ENCODE peak calls at places on chromosomes 1 and 21, in six cellular contexts. One of them, this sample, is unnamed.

GRCh38 chr1:159188375-159188788 is 16.3 kb upstream of the ACKR1 start:
- DNase-seq in KBM-7: no peak
- DNase-seq in ELR: peak
- DNase-seq in hepatocyte: peak
- DNase-seq in Right ventricle myocardium superior: peak
- DNase-seq in foreskin fibroblast: peak
- DNase-seq in this sample: peak

GRCh38 chr1:85894651-85895050 is 186.4 kb upstream of the ZNHIT6 start:
- DNase-seq in KBM-7: peak
- DNase-seq in Right ventricle myocardium superior: peak
- DNase-seq in foreskin fibroblast: peak
- DNase-seq in hepatocyte: peak
- DNase-seq in ELR: peak
- DNase-seq in this sample: peak

GRCh38 chr1:78279051-78279450 is 211.7 kb upstream of the PTGFR start:
- DNase-seq in hepatocyte: no peak
- DNase-seq in Right ventricle myocardium superior: no peak
- DNase-seq in ELR: peak
- DNase-seq in foreskin fibroblast: peak
- DNase-seq in KBM-7: no peak
- DNase-seq in this sample: no peak

GRCh38 chr1:15952317-15953258 is 23.3 kb downstream of the ZBTB17 start:
- DNase-seq in ELR: peak
- DNase-seq in KBM-7: peak
- DNase-seq in foreskin fibroblast: peak
- DNase-seq in hepatocyte: peak
- DNase-seq in Right ventricle myocardium superior: no peak
- DNase-seq in this sample: no peak

GRCh38 chr1:223729906-223730305 is 17.6 kb downstream of the CAPN2 start:
- DNase-seq in Right ventricle myocardium superior: no peak
- DNase-seq in foreskin fibroblast: no peak
- DNase-seq in ELR: no peak
- DNase-seq in hepatocyte: no peak
- DNase-seq in KBM-7: no peak
- DNase-seq in this sample: no peak

GRCh38 chr1:3735683-3736070 is 16.6 kb upstream of the CCDC27 start:
- DNase-seq in Right ventricle myocardium superior: no peak
- DNase-seq in hepatocyte: no peak
- DNase-seq in ELR: no peak
- DNase-seq in foreskin fibroblast: no peak
- DNase-seq in KBM-7: no peak
- DNase-seq in this sample: no peak

GRCh38 chr1:229271448-229272120 is 673 bp downstream of the RAB4A start:
- DNase-seq in hepatocyte: peak
- DNase-seq in foreskin fibroblast: peak
- DNase-seq in Right ventricle myocardium superior: no peak
- DNase-seq in KBM-7: peak
- DNase-seq in ELR: peak
- DNase-seq in this sample: peak

GRCh38 chr1:111468717-111469100 is 5.1 kb upstream of the C1orf162 start:
- DNase-seq in foreskin fibroblast: no peak
- DNase-seq in ELR: no peak
- DNase-seq in KBM-7: no peak
- DNase-seq in Right ventricle myocardium superior: no peak
- DNase-seq in hepatocyte: no peak
- DNase-seq in this sample: no peak

GRCh38 chr1:2430592-2430973 is 18.2 kb upstream of the PEX10 start:
- DNase-seq in Right ventricle myocardium superior: no peak
- DNase-seq in ELR: no peak
- DNase-seq in hepatocyte: no peak
- DNase-seq in foreskin fibroblast: no peak
- DNase-seq in KBM-7: no peak
- DNase-seq in this sample: no peak

GRCh38 chr1:157176591-157177121 is 38.5 kb upstream of the ETV3 start:
- DNase-seq in foreskin fibroblast: no peak
- DNase-seq in Right ventricle myocardium superior: no peak
- DNase-seq in KBM-7: peak
- DNase-seq in ELR: no peak
- DNase-seq in hepatocyte: no peak
- DNase-seq in this sample: no peak

GRCh38 chr1:15245593-15246325 is 1.3 kb upstream of the FHAD1 start:
- DNase-seq in foreskin fibroblast: peak
- DNase-seq in KBM-7: peak
- DNase-seq in ELR: peak
- DNase-seq in hepatocyte: peak
- DNase-seq in Right ventricle myocardium superior: no peak
- DNase-seq in this sample: no peak

GRCh38 chr1:99645199-99645598 is 714 bp upstream of the PALMD start:
- DNase-seq in foreskin fibroblast: peak
- DNase-seq in hepatocyte: peak
- DNase-seq in KBM-7: no peak
- DNase-seq in Right ventricle myocardium superior: peak
- DNase-seq in ELR: peak
- DNase-seq in this sample: no peak

GRCh38 chr21:17387030-17387617 is 125.7 kb upstream of the CXADR start:
- DNase-seq in hepatocyte: peak
- DNase-seq in Right ventricle myocardium superior: no peak
- DNase-seq in foreskin fibroblast: peak
- DNase-seq in ELR: peak
- DNase-seq in KBM-7: peak
- DNase-seq in this sample: peak

GRCh38 chr1:29527314-29528004 is 291.1 kb downstream of the PTPRU start:
- DNase-seq in ELR: no peak
- DNase-seq in KBM-7: no peak
- DNase-seq in foreskin fibroblast: no peak
- DNase-seq in hepatocyte: no peak
- DNase-seq in Right ventricle myocardium superior: no peak
- DNase-seq in this sample: no peak

GRCh38 chr1:164953815-164954214 is 394.8 kb downstream of the PBX1 start:
- DNase-seq in hepatocyte: no peak
- DNase-seq in ELR: no peak
- DNase-seq in foreskin fibroblast: no peak
- DNase-seq in Right ventricle myocardium superior: no peak
- DNase-seq in KBM-7: no peak
- DNase-seq in this sample: no peak

GRCh38 chr1:175188936-175189335 is 3.6 kb downstream of the KIAA0040 start:
- DNase-seq in KBM-7: peak
- DNase-seq in ELR: no peak
- DNase-seq in hepatocyte: no peak
- DNase-seq in foreskin fibroblast: no peak
- DNase-seq in Right ventricle myocardium superior: no peak
- DNase-seq in this sample: peak

GRCh38 chr1:32334864-32335618 is 992 bp downstream of the MARCKSL1 start:
- DNase-seq in hepatocyte: peak
- DNase-seq in KBM-7: peak
- DNase-seq in foreskin fibroblast: no peak
- DNase-seq in ELR: peak
- DNase-seq in Right ventricle myocardium superior: peak
- DNase-seq in this sample: peak

GRCh38 chr1:71572038-71572437 is 491.2 kb upstream of the ZRANB2 start:
- DNase-seq in Right ventricle myocardium superior: no peak
- DNase-seq in foreskin fibroblast: peak
- DNase-seq in hepatocyte: no peak
- DNase-seq in KBM-7: no peak
- DNase-seq in ELR: no peak
- DNase-seq in this sample: no peak

GRCh38 chr1:24899581-24900485 is 30.2 kb downstream of the RUNX3 start:
- DNase-seq in hepatocyte: no peak
- DNase-seq in ELR: no peak
- DNase-seq in Right ventricle myocardium superior: no peak
- DNase-seq in foreskin fibroblast: no peak
- DNase-seq in KBM-7: no peak
- DNase-seq in this sample: no peak

GRCh38 chr1:203278087-203278884 is 27.0 kb upstream of the BTG2 start:
- DNase-seq in ELR: peak
- DNase-seq in foreskin fibroblast: peak
- DNase-seq in Right ventricle myocardium superior: peak
- DNase-seq in KBM-7: peak
- DNase-seq in hepatocyte: peak
- DNase-seq in this sample: peak

This sample was measured in NAMALWA.